ENCODE peak calls at places on chromosomes 3 and 15, in ten cellular contexts. J is uterus, Y is H1, F is RWPE2, U is hepatocyte, B is IMR-90, S is Peyer's patch, T is A673, Q is heart right ventricle, W is lower lobe of right lung. L is an unnamed sample. For H3K27me3 and H3K4me1, the result is how much of the 10 kb centered on the place peaks cover.

GRCh38 chr3:171788546-171789351 is 21.5 kb downstream of the PLD1 start:
- DNase-seq in B (peak), W (no peak), F (no peak), U (peak), T (peak), Y (no peak), Q (no peak), J (no peak), S (no peak), L (no peak)

GRCh38 chr3:54870423-54870822 is 57.4 kb downstream of the LRTM1 start:
- DNase-seq in B (peak), Q (peak), W (no peak), Y (no peak), S (no peak), F (no peak), T (peak), U (peak), J (peak), L (no peak)

GRCh38 chr15:39461536-39462140 is 119.2 kb upstream of the THBS1 start:
- DNase-seq in T (no peak), J (peak), W (no peak), B (no peak), F (no peak), U (no peak), Q (peak), Y (no peak), S (no peak), L (no peak)

GRCh38 chr15:32784571-32784970 is 66.8 kb downstream of the GREM1 start:
- DNase-seq in U (no peak), S (no peak), Q (no peak), T (no peak), F (no peak), W (no peak), J (no peak), Y (no peak), B (no peak), L (no peak)

GRCh38 chr15:68312701-68313204 is 35.2 kb downstream of the FEM1B start:
- DNase-seq in Q (no peak), Y (no peak), B (peak), S (peak), J (peak), T (no peak), U (no peak), W (no peak), F (no peak), L (no peak)

GRCh38 chr15:75650908-75651809 is 3.4 kb downstream of the SNX33 start:
- DNase-seq in U (peak), F (peak), Q (peak), S (no peak), W (no peak), T (no peak), J (no peak), B (no peak), Y (no peak), L (no peak)

GRCh38 chr15:80766275-80766674 is 12.9 kb upstream of the CEMIP start:
- DNase-seq in T (no peak), S (no peak), Q (no peak), U (no peak), Y (no peak), J (no peak), F (no peak), W (no peak), B (no peak), L (no peak)

GRCh38 chr15:100043069-100043641 is 298.6 kb downstream of the ADAMTS17 start:
- DNase-seq in Q (no peak), B (peak), J (no peak), U (peak), F (peak), T (no peak), Y (no peak), S (no peak), W (no peak), L (no peak)

GRCh38 chr15:51076898-51077564 is 17.7 kb downstream of the TNFAIP8L3 start:
- DNase-seq in T (no peak), B (no peak), Y (no peak), U (no peak), J (peak), F (no peak), Q (peak), W (peak), S (peak), L (no peak)

GRCh38 chr3:19474169-19474568 is 325.9 kb downstream of the KCNH8 start:
- DNase-seq in J (no peak), W (no peak), Q (no peak), B (no peak), S (no peak), U (no peak), Y (no peak), F (no peak), T (no peak), L (no peak)

GRCh38 chr3:43998841-43999805 is 242.6 kb upstream of the TOPAZ1 start:
- DNase-seq in Q (no peak), J (no peak), Y (no peak), W (peak), U (peak), B (no peak), T (peak), S (peak), F (peak), L (peak)

GRCh38 chr3:38141952-38142273 is 3.5 kb downstream of the MYD88 start:
- DNase-seq in T (no peak), S (peak), Y (no peak), U (no peak), F (no peak), Q (no peak), J (no peak), W (no peak), B (no peak), L (no peak)

GRCh38 chr15:27951191-27951890 is 147.8 kb downstream of the OCA2 start:
- DNase-seq in F (no peak), Q (no peak), S (no peak), U (no peak), J (no peak), W (no peak), B (no peak), Y (no peak), T (no peak), L (no peak)

GRCh38 chr15:60894347-60894746 is 334.8 kb downstream of the RORA start:
- DNase-seq in Y (no peak), T (no peak), F (no peak), S (no peak), Q (no peak), B (no peak), J (no peak), U (no peak), W (no peak), L (no peak)

GRCh38 chr3:11908981-11909698 is 62.5 kb upstream of the TAMM41 start:
- DNase-seq in U (no peak), J (no peak), T (no peak), F (no peak), Q (no peak), S (peak), W (no peak), B (no peak), Y (no peak), L (no peak)

GRCh38 chr3:114147281-114147680 is 31.6 kb downstream of the DRD3 start:
- DNase-seq in W (no peak), J (no peak), S (no peak), U (no peak), Q (no peak), F (no peak), Y (no peak), T (no peak), B (no peak), L (no peak)

GRCh38 chr3:116103868-116104530 is 341.3 kb downstream of the LSAMP start:
- DNase-seq in Y (no peak), W (no peak), Q (no peak), S (no peak), F (no peak), J (no peak), T (no peak), B (no peak), U (no peak), L (peak)

GRCh38 chr3:64266065-64266874 is 41.0 kb upstream of the PRICKLE2 start:
- DNase-seq in J (peak), B (peak), Q (no peak), T (no peak), F (no peak), U (peak), Y (no peak), S (peak), W (no peak), L (no peak)

GRCh38 chr15:61702224-61703120 is 357.8 kb downstream of the VPS13C start:
- DNase-seq in B (no peak), U (no peak), Q (no peak), J (no peak), S (no peak), F (no peak), T (no peak), W (no peak), Y (peak), L (no peak)

GRCh38 chr3:157175678-157176077 is 15.7 kb upstream of the CCNL1 start:
- DNase-seq in T (peak), J (no peak), W (peak), F (no peak), B (no peak), Y (no peak), U (peak), Q (no peak), S (peak), L (no peak)

GRCh38 chr3:148727242-148727641 is 29.5 kb downstream of the AGTR1 start:
- DNase-seq in B (no peak), S (peak), F (no peak), W (no peak), J (no peak), Y (no peak), T (peak), Q (no peak), U (peak), L (peak)

GRCh38 chr15:95018888-95019545 is 787.7 kb downstream of the MCTP2 start:
- DNase-seq in W (no peak), Q (no peak), T (no peak), B (peak), U (peak), F (peak), Y (no peak), S (no peak), J (no peak), L (no peak)

GRCh38 chr3:15271785-15272381 is 60.5 kb downstream of the SH3BP5 start:
- DNase-seq in W (peak), Y (no peak), F (no peak), U (no peak), B (no peak), T (no peak), Q (peak), J (peak), S (peak), L (no peak)

GRCh38 chr3:136078421-136079364 is 113.2 kb downstream of the PPP2R3A start:
- DNase-seq in Q (no peak), W (no peak), Y (no peak), S (no peak), T (peak), J (no peak), B (peak), U (peak), F (no peak), L (no peak)

GRCh38 chr3:119812491-119813058 is 30.7 kb downstream of the NR1I2 start:
- DNase-seq in J (no peak), U (no peak), Y (no peak), Q (peak), B (no peak), W (no peak), T (no peak), S (no peak), F (no peak), L (no peak)

GRCh38 chr3:59334585-59334984 is 284.8 kb upstream of the CFAP20DC start:
- DNase-seq in B (peak), F (no peak), W (no peak), T (no peak), Y (no peak), S (no peak), U (peak), Q (no peak), J (no peak), L (no peak)

DNA sequence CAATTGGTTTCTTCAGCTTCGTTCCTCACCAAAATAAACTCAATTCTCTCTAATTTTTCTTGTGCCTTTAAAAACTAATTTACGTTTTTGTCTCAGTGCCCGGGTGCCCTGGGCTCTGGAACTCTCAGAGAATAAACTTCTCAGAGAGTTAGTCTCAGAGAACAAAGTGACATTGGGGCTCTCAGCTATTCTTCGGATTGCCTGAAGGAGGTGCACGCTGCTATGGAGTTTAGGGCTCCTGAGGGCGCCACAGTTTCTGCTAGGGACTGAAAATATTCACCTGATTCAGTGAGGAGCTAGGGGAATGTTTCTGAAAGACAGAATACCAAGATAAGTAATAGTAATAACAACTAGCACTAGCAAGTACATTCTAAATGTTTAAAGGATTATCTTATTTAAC is 22.7 kb downstream of the ZIC4 start:
- DNase-seq in Q (no peak), B (no peak), S (no peak), J (no peak), U (no peak), T (peak), F (no peak), W (no peak), Y (no peak), L (no peak)
- H3K27me3 ChIP-seq in Q (half or more), B (half or more), S (half or more), J (under half), U (half or more), T (half or more), F (half or more), W (half or more), Y (half or more), L (half or more)

GRCh38 chr3:29515451-29515850 is 234.6 kb downstream of the RBMS3 start:
- DNase-seq in T (no peak), W (no peak), B (peak), Q (no peak), J (no peak), U (no peak), F (no peak), S (no peak), Y (peak), L (no peak)
- TF ChIP-seq CTCF in T (no peak), W (no peak), B (no peak), Q (no peak), J (no peak), U (no peak), F (no peak), S (no peak), Y (no peak), L (no peak)

DNA sequence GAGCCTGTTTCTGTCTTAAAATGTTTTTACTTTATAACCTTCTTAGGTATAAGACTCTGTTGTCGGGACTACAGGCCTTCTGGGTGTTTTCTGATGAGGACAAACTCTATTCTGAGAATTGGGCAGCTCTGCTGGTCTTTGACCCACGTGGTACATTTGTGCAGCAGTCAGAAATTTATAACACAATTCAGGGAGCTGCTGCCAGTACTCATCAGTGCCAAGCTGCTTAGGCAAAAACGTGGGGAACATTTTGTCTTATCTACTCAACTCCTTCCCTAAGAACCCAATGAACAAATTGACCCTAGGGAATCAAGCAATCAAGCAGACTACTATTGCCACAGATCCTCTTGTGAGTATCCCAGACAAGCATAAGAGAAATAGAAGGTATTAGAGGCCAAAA is 180.7 kb upstream of the PDZRN3 start:
- DNase-seq in W (no peak), T (no peak), B (no peak), U (no peak), Y (no peak), J (peak), F (no peak), S (peak), Q (peak), L (no peak)
- H3K4me1 ChIP-seq in W (under half), T (under half), B (under half), U (under half), Y (under half), J (under half), F (under half), S (under half), Q (under half), L (under half)

GRCh38 chr15:82641129-82641798 is 5.9 kb downstream of the CPEB1 start:
- DNase-seq in S (no peak), U (no peak), J (no peak), Y (no peak), Q (no peak), W (no peak), T (no peak), F (no peak), B (no peak), L (no peak)
- H3K27me3 ChIP-seq in S (under half), U (half or more), J (under half), Y (under half), Q (half or more), W (under half), T (half or more), F (half or more), B (under half), L (half or more)

DNA sequence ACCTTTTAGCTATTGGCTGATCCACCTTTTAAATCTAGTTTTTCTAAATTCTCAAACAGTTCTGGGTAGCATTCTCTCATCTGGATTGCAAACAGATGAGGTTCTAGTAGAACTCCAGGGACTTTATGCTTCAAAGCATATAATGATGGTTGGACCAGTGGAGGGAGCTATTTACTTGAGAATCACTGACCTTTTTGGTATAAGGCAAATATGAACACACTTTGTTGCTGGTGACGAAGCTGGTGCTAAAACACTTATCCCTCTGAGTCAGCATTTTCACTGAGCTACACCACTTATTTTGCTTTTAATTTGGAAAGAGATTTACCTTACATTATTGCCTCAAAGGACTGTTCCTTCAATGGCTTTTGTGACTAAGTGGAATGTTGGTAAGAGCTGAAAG is 58.6 kb upstream of the SLITRK3 start:
- DNase-seq in U (peak), B (no peak), S (no peak), F (no peak), Y (no peak), W (no peak), J (peak), T (peak), Q (no peak), L (peak)
- TF ChIP-seq CTCF in U (peak), B (no peak), S (peak), F (peak), Y (no peak), W (no peak), J (peak), T (peak), Q (no peak), L (peak)

GRCh38 chr3:13012228-13012691 is 61.0 kb downstream of the IQSEC1 start:
- DNase-seq in J (no peak), U (no peak), W (peak), S (peak), T (peak), B (peak), Y (no peak), Q (peak), F (no peak), L (no peak)

GRCh38 chr3:13009946-13010315 is 63.3 kb downstream of the IQSEC1 start:
- DNase-seq in Y (no peak), B (no peak), W (peak), U (no peak), Q (no peak), J (no peak), T (no peak), S (no peak), F (no peak), L (no peak)

GRCh38 chr3:13010770-13011169 is 62.5 kb downstream of the IQSEC1 start:
- DNase-seq in J (no peak), W (peak), B (no peak), Y (no peak), Q (no peak), F (no peak), T (no peak), U (no peak), S (no peak), L (no peak)

GRCh38 chr3:13013151-13013561 is 60.1 kb downstream of the IQSEC1 start:
- DNase-seq in W (peak), S (no peak), T (no peak), Q (no peak), J (no peak), F (no peak), Y (no peak), B (no peak), U (no peak), L (no peak)

GRCh38 chr3:13011369-13012227 is 61.6 kb downstream of the IQSEC1 start:
- DNase-seq in W (peak), B (no peak), S (peak), J (no peak), Y (no peak), F (no peak), T (no peak), Q (no peak), U (no peak), L (no peak)
- H3K4me1 ChIP-seq in W (half or more), B (under half), S (half or more), J (under half), Y (under half), F (under half), T (under half), Q (under half), U (under half), L (under half)

DNA sequence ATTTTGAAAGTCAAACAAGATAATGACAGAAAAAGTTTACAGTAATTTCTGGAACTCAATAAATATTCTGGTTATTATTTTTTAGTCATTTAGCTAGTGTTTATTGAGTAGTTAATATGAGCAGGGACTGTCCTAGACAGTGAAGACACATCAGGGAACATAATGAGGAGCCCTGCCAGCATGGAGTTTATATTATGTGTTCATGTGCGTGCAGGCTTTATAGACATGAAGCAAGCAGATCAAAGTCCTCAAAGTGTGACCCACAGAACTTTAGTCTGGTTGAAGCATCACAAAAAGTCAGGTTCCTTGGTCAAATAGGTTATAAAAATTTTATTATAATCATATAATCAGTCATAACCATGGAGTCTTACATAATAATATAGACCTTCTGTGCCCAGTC is 289.3 kb downstream of the CLSTN2 start:
- DNase-seq in U (no peak), Y (no peak), B (no peak), F (no peak), W (no peak), J (no peak), Q (no peak), S (no peak), T (no peak), L (no peak)
- H3K27me3 ChIP-seq in U (under half), Y (under half), B (under half), F (under half), W (under half), J (under half), Q (under half), S (under half), T (under half), L (under half)

DNA sequence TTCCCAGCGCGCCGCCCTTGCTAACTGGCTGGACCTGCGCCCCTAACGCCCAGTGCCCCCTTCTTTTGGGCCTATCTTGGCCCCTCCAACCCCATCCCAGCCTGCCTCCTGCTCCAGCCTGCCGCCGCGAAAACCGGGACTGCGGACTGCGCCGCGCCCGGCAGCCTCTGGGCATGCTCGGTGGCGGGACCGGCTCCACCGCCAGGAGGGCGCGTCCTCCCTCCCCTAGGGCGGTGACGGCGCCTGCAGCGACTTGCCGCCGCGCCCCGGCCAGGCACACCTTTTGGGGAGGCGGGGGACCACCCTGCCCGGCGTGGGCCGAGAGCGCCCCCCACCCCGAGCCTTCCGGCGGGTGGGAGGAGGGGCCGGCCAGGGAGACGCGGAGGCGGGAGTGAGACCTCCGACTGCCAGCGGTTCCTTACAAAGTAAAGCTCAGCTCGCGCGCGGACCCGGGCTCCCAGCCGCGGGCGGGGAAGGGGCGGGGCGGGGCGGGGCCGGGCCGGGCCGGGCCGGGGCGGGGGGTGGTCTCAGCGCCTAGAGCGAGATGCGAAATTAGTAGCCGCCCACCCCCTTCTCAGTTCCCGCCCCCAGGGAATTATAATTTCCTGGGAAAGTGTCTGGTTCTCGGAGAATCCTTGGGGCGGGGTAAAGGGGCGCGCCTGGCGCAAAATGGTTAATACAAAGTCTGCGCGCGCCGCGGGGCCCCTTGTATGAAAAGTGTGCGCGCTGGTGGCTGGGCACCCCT is 225.0 kb upstream of the IL12A start:
- DNase-seq in T (peak), S (peak), U (peak), F (peak), Y (peak), J (peak), Q (peak), B (peak), W (peak), L (peak)
- TF ChIP-seq CTCF in T (no peak), S (peak), U (no peak), F (peak), Y (peak), J (peak), Q (peak), B (no peak), W (peak), L (peak)